ENCODE peak calls at places on chromosomes 11 and 22, in nine cellular contexts. G is dorsolateral prefrontal cortex, X is sigmoid colon, I is tibial nerve, J is AG04450, S is astrocyte, D is pancreas, A is left ventricle myocardium inferior, Q is fibroblast of lung. B is an unnamed sample.
A peak's percentile ranks its signal among the peaks of the same experiment; 100 is the strongest.

GRCh38 chr11:90630176-90630575 is 407.3 kb upstream of the CHORDC1 start:
- DNase-seq in G (no peak), X (no peak), I (no peak), J (no peak), S (no peak), D (no peak), A (no peak), Q (no peak), B (no peak)

GRCh38 chr11:68667511-68668253 is 16.7 kb upstream of the GAL start:
- DNase-seq in G (no peak), X (peak; percentile 46), I (no peak), J (no peak), S (no peak), D (no peak), A (no peak), Q (no peak), B (no peak)

GRCh38 chr11:100515087-100515486 is 172.0 kb upstream of the ARHGAP42 start:
- DNase-seq in G (no peak), X (no peak), I (no peak), J (peak; percentile 7), S (peak; percentile 30), D (no peak), A (no peak), Q (peak; percentile 40), B (no peak)

GRCh38 chr11:69799582-69799981 is 19.6 kb downstream of the FGF3 start:
- DNase-seq in G (no peak), X (no peak), I (no peak), J (no peak), S (peak; percentile 9), D (no peak), A (no peak), Q (peak; percentile 20), B (no peak)

GRCh38 chr22:50656122-50657070 is 16.2 kb upstream of the SHANK3 start:
- DNase-seq in G (no peak), X (peak; percentile 63), I (no peak), J (no peak), S (peak; percentile 31), D (no peak), A (no peak), Q (peak; percentile 58), B (no peak)

GRCh38 chr11:115158053-115158452 is 346.2 kb downstream of the CADM1 start:
- DNase-seq in G (no peak), X (no peak), I (no peak), J (no peak), S (no peak), D (no peak), A (no peak), Q (no peak), B (no peak)

GRCh38 chr22:17921871-17922821 is 102.2 kb downstream of the MICAL3 start:
- DNase-seq in G (no peak), X (no peak), I (no peak), J (no peak), S (no peak), D (no peak), A (peak; percentile 54), Q (peak; percentile 42), B (peak; percentile 50)

GRCh38 chr11:832529-833113 is at the start of gene CD151:
- DNase-seq in G (no peak), X (no peak), I (no peak), J (no peak), S (no peak), D (peak; percentile 76), A (peak; percentile 54), Q (peak; percentile 65), B (no peak)

GRCh38 chr11:78432058-78432515 is 14.5 kb upstream of the GAB2 start:
- DNase-seq in G (no peak), X (no peak), I (no peak), J (no peak), S (no peak), D (no peak), A (no peak), Q (no peak), B (no peak)

GRCh38 chr11:8685306-8685705 is 2.7 kb downstream of the RPL27A start:
- DNase-seq in G (no peak), X (no peak), I (no peak), J (no peak), S (no peak), D (no peak), A (no peak), Q (no peak), B (no peak)

GRCh38 chr11:10875430-10876021 is 17.7 kb upstream of the ZBED5 start:
- DNase-seq in G (no peak), X (no peak), I (no peak), J (no peak), S (no peak), D (no peak), A (no peak), Q (no peak), B (no peak)

GRCh38 chr22:20131593-20131855 is at the start of gene ZDHHC8:
- DNase-seq in G (no peak), X (no peak), I (no peak), J (no peak), S (no peak), D (no peak), A (peak; percentile 58), Q (peak; percentile 24), B (no peak)

GRCh38 chr11:119363874-119364590 is 17.5 kb downstream of the USP2 start:
- DNase-seq in G (peak; percentile 63), X (peak; percentile 81), I (no peak), J (no peak), S (no peak), D (peak; percentile 80), A (peak; percentile 68), Q (peak; percentile 20), B (peak; percentile 55)

GRCh38 chr11:88338223-88338661 is 706 bp upstream of the CTSC start:
- DNase-seq in G (no peak), X (peak; percentile 77), I (no peak), J (peak; percentile 49), S (peak; percentile 67), D (peak; percentile 34), A (peak; percentile 39), Q (peak; percentile 74), B (no peak)

GRCh38 chr11:820655-821512 is 2.2 kb downstream of the PNPLA2 start:
- DNase-seq in G (no peak), X (peak; percentile 88), I (no peak), J (no peak), S (peak; percentile 29), D (peak; percentile 95), A (peak; percentile 82), Q (no peak), B (no peak)

DNA sequence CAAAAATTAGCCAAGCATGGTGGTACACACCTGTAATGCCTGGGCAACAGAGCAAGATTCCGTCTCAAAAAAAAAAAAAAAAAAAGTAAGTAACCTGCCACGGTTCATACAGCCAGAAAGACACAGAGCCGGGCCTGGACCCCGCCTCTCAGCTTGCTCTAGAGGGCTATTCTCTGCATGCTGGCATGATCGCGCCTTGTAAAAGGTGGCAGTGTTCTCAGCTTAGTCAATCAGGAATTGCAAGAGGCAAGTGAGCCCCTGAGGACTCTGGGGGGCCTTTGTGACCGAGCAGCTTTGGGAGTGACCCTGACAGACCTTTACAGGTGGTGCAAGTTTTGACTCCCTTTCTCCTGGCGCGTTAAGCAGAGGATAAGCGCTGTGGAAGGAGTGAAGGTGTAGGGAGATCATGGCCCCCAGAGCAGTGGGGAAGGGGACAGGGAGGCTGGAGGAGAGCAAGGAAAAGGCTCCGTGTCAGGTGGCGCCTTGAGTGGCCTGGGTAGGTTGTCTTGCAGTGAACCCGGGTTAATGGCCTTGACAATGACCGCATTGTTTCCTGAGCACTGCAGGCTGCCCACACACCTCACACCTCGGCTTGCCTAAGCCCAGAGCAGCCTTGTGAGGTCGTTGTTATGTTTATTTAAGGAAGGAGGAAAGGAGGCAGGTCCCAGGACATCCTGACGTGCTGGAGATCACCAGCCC is 48.9 kb downstream of the CDPF1 start:
- DNase-seq in G (no peak), X (no peak), I (no peak), J (no peak), S (no peak), D (no peak), A (no peak), Q (no peak), B (no peak)
- H3K27ac ChIP-seq in G (no peak overlapping the region), X (no peak overlapping the region), I (peak overlapping the region; percentile 43), J (no peak overlapping the region), S (no peak overlapping the region), D (no peak overlapping the region), A (peak overlapping the region; percentile 54), Q (no peak overlapping the region), B (no peak overlapping the region)

GRCh38 chr22:29265929-29266328 is 1.9 kb downstream of the RHBDD3 start:
- DNase-seq in G (no peak), X (no peak), I (no peak), J (no peak), S (no peak), D (no peak), A (no peak), Q (no peak), B (no peak)

GRCh38 chr22:29265306-29265705 is 2.5 kb downstream of the RHBDD3 start:
- DNase-seq in G (no peak), X (no peak), I (no peak), J (no peak), S (no peak), D (no peak), A (no peak), Q (no peak), B (no peak)

GRCh38 chr22:29260601-29261315 is 7.0 kb downstream of the RHBDD3 start:
- DNase-seq in G (no peak), X (no peak), I (no peak), J (no peak), S (no peak), D (peak; percentile 39), A (no peak), Q (no peak), B (no peak)

GRCh38 chr22:29266564-29267461 is 968 bp downstream of the RHBDD3 start:
- DNase-seq in G (no peak), X (no peak), I (no peak), J (no peak), S (no peak), D (no peak), A (no peak), Q (peak; percentile 13), B (no peak)

GRCh38 chr22:29263791-29264216 is 4.0 kb downstream of the RHBDD3 start:
- DNase-seq in G (no peak), X (no peak), I (no peak), J (no peak), S (no peak), D (peak; percentile 79), A (no peak), Q (no peak), B (no peak)
- H3K27ac ChIP-seq in G (no peak overlapping the region), X (no peak overlapping the region), I (no peak overlapping the region), J (no peak overlapping the region), S (no peak overlapping the region), D (peak overlapping the region; percentile 16), A (no peak overlapping the region), Q (no peak overlapping the region), B (no peak overlapping the region)

DNA sequence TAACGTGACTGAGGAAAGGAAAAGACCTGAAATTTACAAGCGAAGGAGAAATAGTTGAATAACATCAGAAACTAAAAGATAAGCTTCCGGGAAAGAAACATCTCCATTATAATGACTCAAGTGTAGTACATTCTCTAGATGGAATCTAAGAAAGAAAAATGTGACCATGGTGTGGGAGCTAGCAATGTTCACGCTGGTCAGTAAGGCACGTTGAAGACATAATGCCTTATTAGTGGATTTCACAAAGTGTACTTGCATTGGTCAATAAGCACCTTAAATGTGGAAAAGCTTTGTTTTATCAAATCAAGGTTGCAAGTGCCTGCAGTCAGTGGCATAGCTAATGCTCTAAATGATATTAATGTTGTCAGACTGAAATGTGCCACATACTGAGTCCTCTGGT is 2.8 kb upstream of the LARGE1 start:
- DNase-seq in G (no peak), X (no peak), I (no peak), J (no peak), S (peak; percentile 34), D (no peak), A (no peak), Q (peak; percentile 41), B (no peak)
- H3K27ac ChIP-seq in G (no peak overlapping the region), X (peak overlapping the region; percentile 89), I (peak overlapping the region; percentile 79), J (no peak overlapping the region), S (no peak overlapping the region), D (no peak overlapping the region), A (peak overlapping the region; percentile 92), Q (no peak overlapping the region), B (no peak overlapping the region)

GRCh38 chr11:30583505-30584280 is 2.5 kb downstream of the MPPED2 start:
- DNase-seq in G (peak; percentile 19), X (peak; percentile 70), I (no peak), J (no peak), S (no peak), D (no peak), A (peak; percentile 20), Q (no peak), B (peak; percentile 42)
- H3K27ac ChIP-seq in G (no peak overlapping the region), X (peak overlapping the region; percentile 92), I (no peak overlapping the region), J (no peak overlapping the region), S (no peak overlapping the region), D (no peak overlapping the region), A (no peak overlapping the region), Q (no peak overlapping the region), B (no peak overlapping the region)

B was measured in caudate nucleus.